ENCODE peak calls at places on chromosomes 4 and X, in five cellular contexts. X, Y, H, R and U are unnamed samples.

GRCh38 chr4:6627832-6628231 is 12.7 kb upstream of the MRFAP1 start:
- DNase-seq in X (no peak), Y (no peak), H (no peak), R (no peak), U (no peak)

GRCh38 chr4:140249351-140249750 is 95.4 kb upstream of the MAML3 start:
- DNase-seq in X (peak; percentile 57), Y (no peak), H (no peak), R (no peak), U (no peak)

GRCh38 chr4:2186133-2186864 is 55.6 kb downstream of the HAUS3 start:
- DNase-seq in X (peak; percentile 22), Y (peak; percentile 5), H (no peak), R (peak; percentile 83), U (no peak)

GRCh38 chr4:180635276-180635675 is 1607.9 kb upstream of the TENM3 start:
- DNase-seq in X (no peak), Y (peak; percentile 54), H (no peak), R (no peak), U (no peak)

GRCh38 chr4:127888559-127888958 is 7.9 kb downstream of the PLK4 start:
- DNase-seq in X (no peak), Y (no peak), H (no peak), R (no peak), U (no peak)

GRCh38 chr4:175542787-175543186 is 269.3 kb downstream of the GPM6A start:
- DNase-seq in X (no peak), Y (no peak), H (no peak), R (no peak), U (no peak)

GRCh38 chrX:122586831-122587230 is 597.2 kb upstream of the GRIA3 start:
- DNase-seq in X (no peak), Y (no peak), H (no peak), R (no peak), U (no peak)

GRCh38 chr4:174119818-174120217 is 163.6 kb downstream of the FBXO8 start:
- DNase-seq in X (no peak), Y (no peak), H (no peak), R (no peak), U (no peak)

GRCh38 chr4:86870442-86871069 is 21.4 kb upstream of the SLC10A6 start:
- DNase-seq in X (no peak), Y (no peak), H (no peak), R (no peak), U (no peak)

GRCh38 chr4:120753854-120754253 is 168.7 kb downstream of the PRDM5 start:
- DNase-seq in X (no peak), Y (no peak), H (no peak), R (no peak), U (no peak)

GRCh38 chrX:154091678-154092077 is 5.8 kb downstream of the MECP2 start:
- DNase-seq in X (no peak), Y (no peak), H (no peak), R (peak; percentile 49), U (no peak)

GRCh38 chrX:154096140-154097002 is 1.1 kb downstream of the MECP2 start:
- DNase-seq in X (peak; percentile 43), Y (no peak), H (no peak), R (no peak), U (no peak)

GRCh38 chrX:154092371-154092770 is 5.1 kb downstream of the MECP2 start:
- DNase-seq in X (no peak), Y (no peak), H (no peak), R (no peak), U (no peak)

GRCh38 chrX:154094833-154095232 is 2.7 kb downstream of the MECP2 start:
- DNase-seq in X (no peak), Y (no peak), H (no peak), R (no peak), U (no peak)

DNA sequence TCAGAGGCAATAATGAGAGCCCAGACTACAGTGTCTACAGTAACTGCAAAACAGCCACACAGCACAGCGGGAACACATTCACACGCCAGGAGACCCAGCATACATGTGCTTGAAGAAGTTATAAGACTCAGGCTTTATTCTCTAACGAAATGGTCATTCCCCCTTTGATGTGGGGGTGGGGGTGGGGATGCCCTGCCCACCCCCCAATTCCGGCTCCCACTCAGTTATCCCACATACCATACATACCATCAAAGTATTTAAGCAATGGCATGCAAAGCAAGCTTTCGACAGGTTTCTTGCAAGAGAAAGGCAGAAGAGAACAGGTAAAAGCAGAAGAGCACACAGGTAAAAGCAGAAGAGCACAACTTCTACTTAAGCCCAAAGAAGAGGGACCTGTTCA is 3.6 kb downstream of the MECP2 start:
- DNase-seq in X (no peak), Y (no peak), H (no peak), R (peak; percentile 61), U (no peak)
- H3K4me3 ChIP-seq in X (no peak overlapping the region), Y (no peak overlapping the region), H (no peak overlapping the region), R (peak overlapping the region; percentile 88), U (peak overlapping the region; percentile 24)

GRCh38 chrX:26414534-26414933 is 198.6 kb downstream of the MAGEB5 start:
- DNase-seq in X (no peak), Y (no peak), H (no peak), R (peak; percentile 55), U (no peak)

GRCh38 chrX:26409636-26410035 is 193.7 kb downstream of the MAGEB5 start:
- DNase-seq in X (no peak), Y (no peak), H (no peak), R (no peak), U (no peak)

GRCh38 chrX:26411045-26411444 is 195.1 kb downstream of the MAGEB5 start:
- DNase-seq in X (no peak), Y (no peak), H (no peak), R (no peak), U (no peak)
- TF ChIP-seq CTCF in X (no peak), Y (no peak), H (no peak), R (no peak), U (no peak)

GRCh38 chrX:79330022-79330421 is 37.1 kb downstream of the ITM2A start:
- DNase-seq in X (no peak), Y (no peak), H (no peak), R (peak; percentile 55), U (no peak)

DNA sequence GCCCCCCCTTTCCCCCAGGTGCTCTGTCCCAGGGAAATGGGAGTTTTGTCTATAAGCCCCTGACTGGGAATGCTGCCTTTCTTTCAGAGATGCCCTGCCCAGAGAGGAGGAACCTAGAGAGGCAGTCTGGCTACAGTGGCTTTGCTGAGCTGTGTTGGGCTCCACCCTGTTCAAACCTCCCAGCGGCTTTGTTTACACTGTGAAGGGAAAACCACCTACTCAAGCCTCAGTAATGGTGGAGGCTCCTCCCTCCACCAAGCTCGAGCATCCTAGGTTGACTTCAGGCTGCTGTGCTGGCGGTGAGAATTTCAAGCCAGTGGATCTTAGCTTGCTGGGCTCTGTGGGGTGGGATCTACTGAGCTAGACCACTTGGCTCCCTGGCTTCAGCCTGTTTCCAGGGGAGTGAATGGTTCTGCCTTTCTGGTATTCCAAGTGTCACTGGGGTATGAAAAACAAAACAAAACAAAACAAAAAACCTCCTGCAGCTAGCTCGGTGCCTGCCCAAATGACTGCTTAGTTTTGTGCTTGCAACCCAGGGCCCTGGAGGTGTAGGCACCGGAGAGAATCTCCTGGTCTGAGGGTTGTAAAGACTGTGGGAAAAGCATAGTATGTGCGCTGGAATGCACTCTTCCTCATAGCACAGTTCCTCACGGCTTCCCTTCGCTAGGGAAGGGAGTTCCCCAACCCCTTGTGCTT is 41.7 kb downstream of the ITM2A start:
- DNase-seq in X (no peak), Y (no peak), H (no peak), R (peak; percentile 65), U (no peak)
- H3K4me3 ChIP-seq in X (no peak overlapping the region), Y (no peak overlapping the region), H (no peak overlapping the region), R (no peak overlapping the region), U (no peak overlapping the region)

DNA sequence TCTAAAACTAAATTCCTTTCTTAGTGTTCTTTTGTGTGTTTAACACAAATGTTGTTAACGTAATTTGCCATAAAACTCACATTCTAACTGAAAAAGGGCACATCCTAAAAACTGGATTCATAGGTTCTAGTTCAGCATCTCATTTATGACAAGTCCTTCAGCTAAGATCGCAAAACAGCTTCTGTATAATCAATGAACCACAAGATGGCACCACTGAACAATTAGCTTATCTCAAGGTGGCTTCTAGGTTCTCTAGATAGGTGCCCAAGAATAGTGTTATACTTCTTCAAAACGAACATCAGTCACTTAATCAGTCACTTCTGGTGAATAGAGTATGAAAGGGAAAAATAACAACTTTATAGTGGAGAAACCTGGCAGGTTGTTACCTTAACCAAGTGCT is 54.3 kb downstream of the NRK start:
- DNase-seq in X (peak; percentile 19), Y (no peak), H (no peak), R (no peak), U (no peak)
- TF ChIP-seq CTCF in X (peak; percentile 26), Y (peak; percentile 47), H (peak; percentile 20), R (peak; percentile 70), U (no peak)

GRCh38 chr4:146485968-146486367 is 35.8 kb downstream of the SLC10A7 start:
- DNase-seq in X (no peak), Y (no peak), H (no peak), R (no peak), U (no peak)

GRCh38 chr4:146488495-146489174 is 33.1 kb downstream of the SLC10A7 start:
- DNase-seq in X (peak; percentile 17), Y (no peak), H (no peak), R (no peak), U (no peak)

GRCh38 chr4:146486565-146486964 is 35.2 kb downstream of the SLC10A7 start:
- DNase-seq in X (no peak), Y (no peak), H (no peak), R (no peak), U (no peak)

GRCh38 chr4:146494143-146494542 is 27.6 kb downstream of the SLC10A7 start:
- DNase-seq in X (no peak), Y (no peak), H (no peak), R (no peak), U (no peak)

GRCh38 chr4:146490106-146490505 is 31.6 kb downstream of the SLC10A7 start:
- DNase-seq in X (no peak), Y (no peak), H (no peak), R (no peak), U (no peak)
- H3K4me3 ChIP-seq in X (no peak overlapping the region), Y (no peak overlapping the region), H (no peak overlapping the region), R (no peak overlapping the region), U (no peak overlapping the region)

DNA sequence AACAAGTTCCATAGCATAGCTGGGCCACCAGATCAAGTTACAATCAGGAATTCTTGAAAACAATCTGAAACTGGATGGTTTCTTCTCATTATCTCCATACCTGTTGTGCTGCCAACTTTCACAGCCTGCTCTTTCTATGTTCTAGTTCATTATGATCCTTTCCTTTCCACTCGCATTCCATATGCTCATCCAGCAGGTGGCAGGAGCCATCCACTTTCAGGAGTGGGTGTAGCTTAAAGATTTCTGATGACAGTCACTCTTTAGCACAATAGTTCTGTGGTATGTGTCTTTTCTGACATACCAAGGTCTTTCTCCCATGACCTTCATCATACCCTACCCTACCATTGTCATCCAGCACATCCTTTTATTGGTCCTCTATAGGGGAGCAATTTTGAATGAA is 46.4 kb downstream of the PAGE2 start:
- DNase-seq in X (peak; percentile 31), Y (peak; percentile 7), H (peak; percentile 50), R (peak; percentile 54), U (peak; percentile 0)
- TF ChIP-seq CTCF in X (peak; percentile 59), Y (peak; percentile 59), H (peak; percentile 45), R (peak; percentile 67), U (peak; percentile 42)

DNA sequence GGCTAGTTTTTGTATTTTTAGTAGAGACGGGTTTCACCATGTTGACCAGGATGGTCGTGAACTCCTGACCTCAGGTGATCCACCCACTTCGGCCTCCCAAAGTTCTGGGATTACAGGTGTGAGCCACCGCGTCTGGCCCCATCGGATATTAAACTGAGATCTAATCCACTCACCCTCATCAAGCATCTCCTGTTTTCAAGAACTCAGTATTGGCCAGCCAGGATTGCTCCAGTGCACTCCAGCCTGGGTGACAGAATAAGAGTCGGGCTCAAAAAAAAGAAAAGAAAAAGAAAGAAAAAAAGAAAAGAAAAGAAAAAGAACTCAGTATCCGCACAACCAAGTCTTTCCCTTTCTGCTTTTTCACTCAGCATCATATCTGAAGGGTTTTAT is 167.6 kb downstream of the OR13H1 start:
- DNase-seq in X (no peak), Y (no peak), H (no peak), R (no peak), U (no peak)
- H3K4me3 ChIP-seq in X (peak overlapping the region; percentile 33), Y (no peak overlapping the region), H (peak overlapping the region; percentile 32), R (no peak overlapping the region), U (no peak overlapping the region)